ENCODE peak calls at places on chromosomes 12 and 14, in five cellular contexts. M, B, W, E and F are unnamed samples.

GRCh38 chr14:73833530-73834257 is 17.9 kb upstream of the PTGR2 start:
- DNase-seq in M (no peak), B (no peak), W (peak; percentile 47), E (no peak), F (peak; percentile 53)

GRCh38 chr12:118429703-118430383 is 53.5 kb downstream of the SUDS3 start:
- DNase-seq in M (no peak), B (no peak), W (no peak), E (no peak), F (no peak)

GRCh38 chr14:89813485-89814080 is 140.9 kb downstream of the EFCAB11 start:
- DNase-seq in M (no peak), B (no peak), W (no peak), E (no peak), F (peak; percentile 43)

GRCh38 chr14:53786045-53786444 is 170.6 kb downstream of the BMP4 start:
- DNase-seq in M (no peak), B (no peak), W (no peak), E (no peak), F (no peak)

GRCh38 chr12:124474709-124475108 is 92.7 kb downstream of the NCOR2 start:
- DNase-seq in M (no peak), B (no peak), W (no peak), E (no peak), F (no peak)

GRCh38 chr12:124543052-124543590 is 24.3 kb downstream of the NCOR2 start:
- DNase-seq in M (no peak), B (no peak), W (peak; percentile 60), E (no peak), F (no peak)

GRCh38 chr12:9118161-9118560 is 2.4 kb upstream of the A2M start:
- DNase-seq in M (no peak), B (no peak), W (no peak), E (no peak), F (no peak)

GRCh38 chr12:4386756-4387155 is 7.2 kb upstream of the FGF23 start:
- DNase-seq in M (no peak), B (no peak), W (no peak), E (no peak), F (no peak)

GRCh38 chr14:73662439-73663056 is 17.8 kb downstream of the DNAL1 start:
- DNase-seq in M (no peak), B (no peak), W (peak; percentile 90), E (peak; percentile 11), F (peak; percentile 68)

GRCh38 chr12:132460571-132460970 is 29.4 kb upstream of the FBRSL1 start:
- DNase-seq in M (no peak), B (no peak), W (peak; percentile 58), E (no peak), F (no peak)

GRCh38 chr12:53065470-53065869 is 13.7 kb downstream of the SPRYD3 start:
- DNase-seq in M (no peak), B (peak; percentile 45), W (no peak), E (no peak), F (no peak)

GRCh38 chr12:125064492-125064891 is 743 bp upstream of the AACS start:
- DNase-seq in M (no peak), B (no peak), W (no peak), E (no peak), F (no peak)

GRCh38 chr12:65911321-65911720 is 87.0 kb downstream of the HMGA2 start:
- DNase-seq in M (peak; percentile 77), B (no peak), W (no peak), E (peak; percentile 7), F (peak; percentile 16)

GRCh38 chr14:104085032-104085888 is at the start of gene ASPG:
- DNase-seq in M (peak; percentile 62), B (peak; percentile 59), W (peak; percentile 35), E (no peak), F (peak; percentile 72)

GRCh38 chr12:2256915-2257314 is 204.1 kb downstream of the CACNA1C start:
- DNase-seq in M (no peak), B (no peak), W (no peak), E (no peak), F (no peak)

GRCh38 chr14:90599748-90600507 is 203.1 kb downstream of the CALM1 start:
- DNase-seq in M (no peak), B (no peak), W (peak; percentile 35), E (peak; percentile 26), F (peak; percentile 50)

GRCh38 chr12:13982010-13982409 is 608 bp upstream of the GRIN2B start:
- DNase-seq in M (peak; percentile 15), B (no peak), W (peak; percentile 81), E (no peak), F (peak; percentile 62)

GRCh38 chr14:93891756-93892504 is 35.2 kb upstream of the FAM181A start:
- DNase-seq in M (no peak), B (no peak), W (no peak), E (no peak), F (no peak)

GRCh38 chr12:64706366-64706765 is 52.8 kb downstream of the GNS start:
- DNase-seq in M (no peak), B (no peak), W (no peak), E (no peak), F (no peak)

GRCh38 chr12:102879144-102879763 is 37.8 kb downstream of the PAH start:
- DNase-seq in M (no peak), B (no peak), W (peak; percentile 91), E (peak; percentile 12), F (peak; percentile 82)

GRCh38 chr12:57877876-57878275 is 31.3 kb upstream of the CTDSP2 start:
- DNase-seq in M (no peak), B (no peak), W (no peak), E (no peak), F (no peak)

GRCh38 chr12:14952295-14952995 is 9.0 kb downstream of the ARHGDIB start:
- DNase-seq in M (peak; percentile 26), B (no peak), W (peak; percentile 87), E (no peak), F (peak; percentile 79)

GRCh38 chr12:7542046-7542445 is 38.5 kb upstream of the CD163 start:
- DNase-seq in M (no peak), B (no peak), W (no peak), E (no peak), F (no peak)

GRCh38 chr14:94097091-94097490 is 13.4 kb upstream of the IFI27 start:
- DNase-seq in M (no peak), B (no peak), W (no peak), E (no peak), F (no peak)

DNA sequence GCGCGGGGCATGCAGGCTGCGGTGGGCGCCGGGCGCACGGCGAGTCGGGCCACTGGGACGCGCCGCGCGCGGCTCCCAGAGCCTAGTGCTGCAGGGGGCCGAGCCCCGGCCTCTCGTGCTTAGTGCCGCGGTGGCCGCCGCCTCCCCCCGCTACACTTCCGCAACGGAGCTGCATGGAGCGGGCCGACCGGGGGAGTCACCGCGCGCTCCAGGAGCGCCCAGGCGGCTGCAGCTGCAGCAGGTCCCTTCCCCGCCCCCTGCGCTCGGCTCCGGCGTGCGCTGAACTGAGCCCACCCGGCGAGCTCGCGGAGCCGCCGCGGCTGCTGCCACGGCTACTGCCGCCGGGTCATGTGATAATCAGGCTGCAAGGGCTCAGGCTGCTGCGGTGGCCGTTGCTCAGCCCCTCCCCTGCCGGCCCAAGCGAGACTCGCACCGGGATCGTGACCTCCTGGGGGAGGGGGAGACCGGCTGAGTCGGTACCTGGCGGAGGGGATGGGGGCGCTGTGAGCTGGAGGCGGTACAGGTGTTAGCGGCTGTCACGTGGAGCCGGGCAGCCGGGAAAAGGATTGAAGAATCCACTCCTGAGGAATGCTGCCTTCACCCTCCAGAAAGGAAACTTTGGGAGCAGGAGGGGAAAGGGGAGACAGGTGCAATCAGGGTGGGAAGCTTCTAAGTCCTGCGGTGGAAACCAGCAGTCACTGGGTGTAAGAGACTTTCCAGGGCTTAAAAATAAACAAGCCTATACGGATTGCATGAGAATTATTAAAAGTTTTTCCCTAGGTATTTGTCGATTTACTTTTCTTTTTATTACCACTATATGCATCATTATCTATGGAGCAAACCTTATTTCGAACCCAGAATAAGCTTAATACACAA is at the start of gene PPM1H:
- DNase-seq in M (peak; percentile 82), B (peak; percentile 83), W (peak; percentile 86), E (peak; percentile 69), F (peak; percentile 93)
- TF ChIP-seq CTCF in M (peak; percentile 79), B (no peak), W (peak; percentile 61), E (peak; percentile 53), F (peak; percentile 62)

GRCh38 chr12:47192046-47192445 is 112.3 kb upstream of the AMIGO2 start:
- DNase-seq in M (no peak), B (no peak), W (no peak), E (no peak), F (no peak)
- H3K4me1 ChIP-seq in M (peaks cover 24% of the 10 kb centered on the region), B (peaks cover 5% of the 10 kb centered on the region), W (peaks cover 69% of the 10 kb centered on the region), E (no peaks in the 10 kb centered on the region), F (peaks cover 11% of the 10 kb centered on the region)

GRCh38 chr12:94150483-94151225 is 2.3 kb downstream of the PLXNC1 start:
- DNase-seq in M (peak; percentile 43), B (peak; percentile 53), W (no peak), E (no peak), F (peak; percentile 57)

GRCh38 chr12:94147377-94147990 is 893 bp upstream of the PLXNC1 start:
- DNase-seq in M (no peak), B (no peak), W (no peak), E (no peak), F (no peak)

GRCh38 chr12:94149781-94150482 is 1.6 kb downstream of the PLXNC1 start:
- DNase-seq in M (peak; percentile 42), B (no peak), W (peak; percentile 21), E (no peak), F (peak; percentile 72)

GRCh38 chr12:94147991-94148840 is at the start of gene PLXNC1:
- DNase-seq in M (peak; percentile 70), B (peak; percentile 62), W (peak; percentile 34), E (no peak), F (peak; percentile 61)

DNA sequence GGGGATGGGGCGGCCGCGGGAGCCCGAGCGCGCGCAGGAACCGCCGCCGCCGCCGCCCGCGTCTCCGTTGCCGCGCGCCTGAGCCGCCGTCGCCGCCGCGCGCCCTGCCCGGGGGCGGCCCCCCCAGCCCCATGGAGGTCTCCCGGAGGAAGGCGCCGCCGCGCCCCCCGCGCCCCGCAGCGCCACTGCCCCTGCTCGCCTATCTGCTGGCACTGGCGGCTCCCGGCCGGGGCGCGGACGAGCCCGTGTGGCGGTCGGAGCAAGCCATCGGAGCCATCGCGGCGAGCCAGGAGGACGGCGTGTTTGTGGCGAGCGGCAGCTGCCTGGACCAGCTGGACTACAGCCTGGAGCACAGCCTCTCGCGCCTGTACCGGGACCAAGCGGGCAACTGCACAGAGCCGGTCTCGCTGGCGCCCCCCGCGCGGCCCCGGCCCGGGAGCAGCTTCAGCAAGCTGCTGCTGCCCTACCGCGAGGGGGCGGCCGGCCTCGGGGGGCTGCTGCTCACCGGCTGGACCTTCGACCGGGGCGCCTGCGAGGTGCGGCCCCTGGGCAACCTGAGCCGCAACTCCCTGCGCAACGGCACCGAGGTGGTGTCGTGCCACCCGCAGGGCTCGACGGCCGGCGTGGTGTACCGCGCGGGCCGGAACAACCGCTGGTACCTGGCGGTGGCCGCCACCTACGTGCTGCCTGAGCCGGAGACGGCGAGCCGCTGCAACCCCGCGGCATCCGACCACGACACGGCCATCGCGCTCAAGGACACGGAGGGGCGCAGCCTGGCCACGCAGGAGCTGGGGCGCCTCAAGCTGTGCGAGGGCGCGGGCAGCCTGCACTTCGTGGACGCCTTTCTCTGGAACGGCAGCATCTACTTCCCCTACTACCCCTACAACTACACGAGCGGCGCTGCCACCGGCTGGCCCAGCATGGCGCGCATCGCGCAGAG is 734 bp downstream of the PLXNC1 start:
- DNase-seq in M (peak; percentile 52), B (peak; percentile 62), W (peak; percentile 46), E (no peak), F (peak; percentile 79)
- TF ChIP-seq CTCF in M (peak; percentile 10), B (peak; percentile 31), W (peak; percentile 45), E (peak; percentile 18), F (peak; percentile 52)

DNA sequence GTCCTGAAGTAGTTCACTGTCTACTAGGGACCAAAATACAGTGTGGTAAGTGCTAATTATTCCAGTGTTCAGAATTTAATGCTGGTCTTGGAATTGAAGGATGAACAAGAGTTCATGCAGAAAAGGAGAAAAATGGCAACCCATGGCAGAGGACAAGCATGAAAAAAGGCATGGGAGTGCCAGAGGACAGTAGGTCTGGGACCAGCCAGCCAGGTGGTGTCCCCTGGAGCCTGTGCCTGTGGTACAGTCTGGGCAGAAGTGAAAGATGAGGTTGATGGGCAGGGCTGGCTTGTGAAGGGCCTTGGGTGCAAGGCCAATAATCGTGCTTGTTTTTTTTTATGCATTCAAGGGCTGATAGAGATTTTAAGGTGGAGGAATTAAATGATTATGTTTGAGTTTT is 21.0 kb downstream of the C12orf75 start:
- DNase-seq in M (no peak), B (no peak), W (no peak), E (no peak), F (no peak)
- H3K4me1 ChIP-seq in M (no peaks in the 10 kb centered on the region), B (no peaks in the 10 kb centered on the region), W (peaks cover 50% of the 10 kb centered on the region), E (peaks cover 3% of the 10 kb centered on the region), F (peaks cover 9% of the 10 kb centered on the region)